ENCODE peak calls at places on chromosome 15, in four cellular contexts. One of them, this sample, is unnamed.

GRCh38 chr15:88334436-88334835 is 77.9 kb upstream of the NTRK3 start:
- DNase-seq in cardiac muscle cell: no peak
- DNase-seq in heart left ventricle: no peak
- DNase-seq in GM13977: no peak
- DNase-seq in this sample: no peak

GRCh38 chr15:66163553-66163952 is 90.0 kb downstream of the MEGF11 start:
- DNase-seq in cardiac muscle cell: no peak
- DNase-seq in heart left ventricle: no peak
- DNase-seq in GM13977: no peak
- DNase-seq in this sample: no peak

GRCh38 chr15:71716990-71717389 is 93.4 kb upstream of the NR2E3 start:
- DNase-seq in cardiac muscle cell: peak
- DNase-seq in heart left ventricle: no peak
- DNase-seq in GM13977: no peak
- DNase-seq in this sample: no peak

GRCh38 chr15:47620960-47621681 is 96.2 kb upstream of the SEMA6D start:
- DNase-seq in cardiac muscle cell: no peak
- DNase-seq in heart left ventricle: no peak
- DNase-seq in GM13977: no peak
- DNase-seq in this sample: no peak

GRCh38 chr15:69074843-69075224 is 60.3 kb downstream of the NOX5 start:
- DNase-seq in cardiac muscle cell: peak
- DNase-seq in heart left ventricle: no peak
- DNase-seq in GM13977: no peak
- DNase-seq in this sample: no peak

GRCh38 chr15:79004336-79004735 is 59.5 kb upstream of the CTSH start:
- DNase-seq in cardiac muscle cell: peak
- DNase-seq in heart left ventricle: no peak
- DNase-seq in GM13977: peak
- DNase-seq in this sample: peak

GRCh38 chr15:68821898-68822380 is 1.2 kb upstream of the ANP32A start:
- DNase-seq in cardiac muscle cell: no peak
- DNase-seq in heart left ventricle: no peak
- DNase-seq in GM13977: peak
- DNase-seq in this sample: peak

GRCh38 chr15:49686626-49687025 is 65.8 kb downstream of the DTWD1 start:
- DNase-seq in cardiac muscle cell: peak
- DNase-seq in heart left ventricle: no peak
- DNase-seq in GM13977: no peak
- DNase-seq in this sample: no peak

GRCh38 chr15:67724679-67725365 is 100.5 kb upstream of the SKOR1 start:
- DNase-seq in cardiac muscle cell: no peak
- DNase-seq in heart left ventricle: no peak
- DNase-seq in GM13977: no peak
- DNase-seq in this sample: no peak

GRCh38 chr15:79640206-79640605 is 208.1 kb downstream of the MINAR1 start:
- DNase-seq in cardiac muscle cell: peak
- DNase-seq in heart left ventricle: peak
- DNase-seq in GM13977: no peak
- DNase-seq in this sample: no peak

GRCh38 chr15:85329561-85330421 is 50.6 kb upstream of the AKAP13 start:
- DNase-seq in cardiac muscle cell: peak
- DNase-seq in heart left ventricle: no peak
- DNase-seq in GM13977: peak
- DNase-seq in this sample: peak

GRCh38 chr15:57323806-57324589 is 52.3 kb upstream of the CGNL1 start:
- DNase-seq in cardiac muscle cell: no peak
- DNase-seq in heart left ventricle: no peak
- DNase-seq in GM13977: no peak
- DNase-seq in this sample: peak

GRCh38 chr15:30992073-30992363 is 590 bp upstream of the MTMR10 start:
- DNase-seq in cardiac muscle cell: no peak
- DNase-seq in heart left ventricle: no peak
- DNase-seq in GM13977: no peak
- DNase-seq in this sample: no peak

GRCh38 chr15:95603802-95604201 is 726.7 kb upstream of the NR2F2 start:
- DNase-seq in cardiac muscle cell: peak
- DNase-seq in heart left ventricle: peak
- DNase-seq in GM13977: no peak
- DNase-seq in this sample: no peak

GRCh38 chr15:20355256-20355868 is 186.2 kb downstream of the GOLGA6L6 start:
- DNase-seq in cardiac muscle cell: no peak
- DNase-seq in heart left ventricle: no peak
- DNase-seq in GM13977: peak
- DNase-seq in this sample: no peak

GRCh38 chr15:41734079-41734478 is 40.2 kb upstream of the MAPKBP1 start:
- DNase-seq in cardiac muscle cell: no peak
- DNase-seq in heart left ventricle: no peak
- DNase-seq in GM13977: no peak
- DNase-seq in this sample: no peak

GRCh38 chr15:57320543-57321220 is 55.6 kb upstream of the CGNL1 start:
- DNase-seq in cardiac muscle cell: peak
- DNase-seq in heart left ventricle: peak
- DNase-seq in GM13977: no peak
- DNase-seq in this sample: no peak

GRCh38 chr15:57327985-57328471 is 48.3 kb upstream of the CGNL1 start:
- DNase-seq in cardiac muscle cell: peak
- DNase-seq in heart left ventricle: no peak
- DNase-seq in GM13977: no peak
- DNase-seq in this sample: no peak

GRCh38 chr15:25795712-25796111 is 67.4 kb downstream of the ATP10A start:
- DNase-seq in cardiac muscle cell: no peak
- DNase-seq in heart left ventricle: no peak
- DNase-seq in GM13977: no peak
- DNase-seq in this sample: no peak

GRCh38 chr15:60047701-60048100 is 43.6 kb downstream of the FOXB1 start:
- DNase-seq in cardiac muscle cell: peak
- DNase-seq in heart left ventricle: no peak
- DNase-seq in GM13977: no peak
- DNase-seq in this sample: no peak

GRCh38 chr15:82952156-82953081 is at the start of gene HOMER2:
- DNase-seq in cardiac muscle cell: peak
- DNase-seq in heart left ventricle: peak
- DNase-seq in GM13977: peak
- DNase-seq in this sample: peak

GRCh38 chr15:70906842-70907241 is 14.2 kb downstream of the LRRC49 start:
- DNase-seq in cardiac muscle cell: peak
- DNase-seq in heart left ventricle: no peak
- DNase-seq in GM13977: no peak
- DNase-seq in this sample: no peak

GRCh38 chr15:34754674-34755418 is at the start of gene GJD2:
- DNase-seq in cardiac muscle cell: no peak
- DNase-seq in heart left ventricle: no peak
- DNase-seq in GM13977: no peak
- DNase-seq in this sample: peak

GRCh38 chr15:69394556-69395282 is 19.4 kb upstream of the KIF23 start:
- DNase-seq in cardiac muscle cell: peak
- DNase-seq in heart left ventricle: peak
- DNase-seq in GM13977: peak
- DNase-seq in this sample: peak

GRCh38 chr15:33068531-33068990 is 126.0 kb downstream of the FMN1 start:
- DNase-seq in cardiac muscle cell: no peak
- DNase-seq in heart left ventricle: peak
- DNase-seq in GM13977: no peak
- DNase-seq in this sample: no peak

GRCh38 chr15:91522609-91523332 is 330.7 kb upstream of the SLCO3A1 start:
- DNase-seq in cardiac muscle cell: peak
- DNase-seq in heart left ventricle: no peak
- DNase-seq in GM13977: no peak
- DNase-seq in this sample: no peak
- TF ChIP-seq CTCF in cardiac muscle cell: no peak
- TF ChIP-seq CTCF in heart left ventricle: peak
- TF ChIP-seq CTCF in GM13977: no peak
- TF ChIP-seq CTCF in this sample: peak

GRCh38 chr15:74373056-74373650 is 5.7 kb upstream of the CYP11A1 start:
- DNase-seq in cardiac muscle cell: no peak
- DNase-seq in heart left ventricle: no peak
- DNase-seq in GM13977: no peak
- DNase-seq in this sample: no peak

GRCh38 chr15:74376226-74376625 is 8.8 kb upstream of the CYP11A1 start:
- DNase-seq in cardiac muscle cell: no peak
- DNase-seq in heart left ventricle: no peak
- DNase-seq in GM13977: no peak
- DNase-seq in this sample: no peak

GRCh38 chr15:74373731-74374647 is 6.5 kb upstream of the CYP11A1 start:
- DNase-seq in cardiac muscle cell: peak
- DNase-seq in heart left ventricle: peak
- DNase-seq in GM13977: peak
- DNase-seq in this sample: peak

GRCh38 chr15:74375303-74375693 is 7.9 kb upstream of the CYP11A1 start:
- DNase-seq in cardiac muscle cell: peak
- DNase-seq in heart left ventricle: peak
- DNase-seq in GM13977: peak
- DNase-seq in this sample: peak

DNA sequence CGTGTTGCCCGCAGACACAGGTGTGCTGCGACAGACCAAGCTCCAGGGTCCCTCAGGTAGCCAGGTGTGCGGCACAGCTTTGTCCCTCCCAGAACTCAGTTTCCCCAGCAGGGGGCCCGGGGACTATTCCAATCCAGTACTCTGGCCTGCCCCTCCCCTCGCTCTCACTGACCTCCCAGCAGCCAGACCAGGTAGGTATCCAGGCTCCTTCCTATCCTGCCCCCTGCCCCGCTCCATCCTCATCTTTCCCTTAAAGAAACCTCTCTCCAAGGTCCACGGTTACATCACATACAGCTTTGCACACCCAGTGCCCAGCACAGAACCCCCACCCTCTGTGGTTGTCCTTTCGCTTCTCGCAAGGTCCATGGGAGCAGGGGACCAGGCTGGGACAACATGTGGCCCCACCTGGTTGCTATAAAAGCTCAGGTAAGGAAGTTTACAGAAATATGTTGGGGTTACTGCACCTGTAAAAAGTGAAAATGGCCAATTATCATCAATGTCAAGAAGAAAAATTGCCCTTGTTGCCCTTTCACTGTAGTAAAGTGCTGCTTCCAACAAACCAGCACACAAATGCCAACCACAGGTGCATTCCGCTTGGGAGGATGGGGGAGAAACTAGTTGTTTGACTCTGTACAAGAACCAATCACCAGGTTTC is 7.3 kb upstream of the CYP11A1 start:
- DNase-seq in cardiac muscle cell: no peak
- DNase-seq in heart left ventricle: no peak
- DNase-seq in GM13977: no peak
- DNase-seq in this sample: no peak
- TF ChIP-seq CTCF in cardiac muscle cell: no peak
- TF ChIP-seq CTCF in heart left ventricle: no peak
- TF ChIP-seq CTCF in GM13977: no peak
- TF ChIP-seq CTCF in this sample: no peak

GRCh38 chr15:22956257-22956979 is 23.8 kb downstream of the CYFIP1 start:
- DNase-seq in cardiac muscle cell: peak
- DNase-seq in heart left ventricle: peak
- DNase-seq in GM13977: no peak
- DNase-seq in this sample: no peak

GRCh38 chr15:22955544-22956085 is 24.6 kb downstream of the CYFIP1 start:
- DNase-seq in cardiac muscle cell: no peak
- DNase-seq in heart left ventricle: no peak
- DNase-seq in GM13977: no peak
- DNase-seq in this sample: no peak

GRCh38 chr15:22956980-22957264 is 23.2 kb downstream of the CYFIP1 start:
- DNase-seq in cardiac muscle cell: no peak
- DNase-seq in heart left ventricle: no peak
- DNase-seq in GM13977: no peak
- DNase-seq in this sample: no peak

GRCh38 chr15:22954326-22954725 is 25.8 kb downstream of the CYFIP1 start:
- DNase-seq in cardiac muscle cell: no peak
- DNase-seq in heart left ventricle: no peak
- DNase-seq in GM13977: no peak
- DNase-seq in this sample: no peak

DNA sequence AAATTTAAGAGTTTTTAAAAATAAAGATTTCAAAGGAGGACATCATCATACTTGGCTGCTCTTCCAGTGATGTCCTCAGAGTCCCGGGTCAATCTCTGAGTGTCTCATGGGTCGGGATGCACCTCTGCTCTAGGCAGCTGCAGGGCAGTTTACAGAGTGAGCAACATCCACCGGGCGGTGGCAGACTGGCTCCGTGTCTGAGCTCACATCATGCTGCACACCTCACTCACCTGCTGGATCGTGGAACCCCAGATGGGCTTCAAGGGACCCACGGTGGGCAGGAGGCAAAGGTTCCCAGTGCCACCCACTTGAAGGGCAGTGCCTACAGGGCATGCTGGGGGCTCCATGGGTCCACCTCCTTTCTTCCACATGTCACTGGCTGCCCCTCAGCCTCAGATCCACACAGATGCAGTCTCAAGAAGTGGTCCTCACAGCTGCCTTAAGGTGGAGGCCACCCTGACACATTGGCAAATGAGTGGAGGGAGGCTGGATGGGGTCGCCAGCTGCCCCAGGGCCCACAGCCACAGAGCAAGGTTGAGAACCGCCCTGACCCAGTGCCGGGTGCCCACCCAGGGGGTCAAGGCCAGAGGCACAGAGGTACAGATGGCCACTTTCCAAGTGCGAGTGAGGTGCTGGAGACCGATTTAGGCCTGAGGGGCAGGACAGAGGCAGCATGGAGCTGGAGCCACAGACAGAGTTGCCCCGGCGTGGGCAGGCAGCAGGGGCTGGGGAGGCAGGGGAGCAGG is 25.2 kb downstream of the CYFIP1 start:
- DNase-seq in cardiac muscle cell: no peak
- DNase-seq in heart left ventricle: no peak
- DNase-seq in GM13977: no peak
- DNase-seq in this sample: no peak
- TF ChIP-seq CTCF in cardiac muscle cell: no peak
- TF ChIP-seq CTCF in heart left ventricle: no peak
- TF ChIP-seq CTCF in GM13977: no peak
- TF ChIP-seq CTCF in this sample: no peak

GRCh38 chr15:58437531-58438105 is 5.8 kb downstream of the LIPC start:
- DNase-seq in cardiac muscle cell: peak
- DNase-seq in heart left ventricle: no peak
- DNase-seq in GM13977: no peak
- DNase-seq in this sample: no peak

GRCh38 chr15:58438111-58438510 is 6.3 kb downstream of the LIPC start:
- DNase-seq in cardiac muscle cell: no peak
- DNase-seq in heart left ventricle: no peak
- DNase-seq in GM13977: no peak
- DNase-seq in this sample: no peak

GRCh38 chr15:58440181-58440910 is 8.6 kb downstream of the LIPC start:
- DNase-seq in cardiac muscle cell: peak
- DNase-seq in heart left ventricle: peak
- DNase-seq in GM13977: no peak
- DNase-seq in this sample: no peak

GRCh38 chr15:58440922-58441321 is 9.1 kb downstream of the LIPC start:
- DNase-seq in cardiac muscle cell: no peak
- DNase-seq in heart left ventricle: no peak
- DNase-seq in GM13977: no peak
- DNase-seq in this sample: no peak

DNA sequence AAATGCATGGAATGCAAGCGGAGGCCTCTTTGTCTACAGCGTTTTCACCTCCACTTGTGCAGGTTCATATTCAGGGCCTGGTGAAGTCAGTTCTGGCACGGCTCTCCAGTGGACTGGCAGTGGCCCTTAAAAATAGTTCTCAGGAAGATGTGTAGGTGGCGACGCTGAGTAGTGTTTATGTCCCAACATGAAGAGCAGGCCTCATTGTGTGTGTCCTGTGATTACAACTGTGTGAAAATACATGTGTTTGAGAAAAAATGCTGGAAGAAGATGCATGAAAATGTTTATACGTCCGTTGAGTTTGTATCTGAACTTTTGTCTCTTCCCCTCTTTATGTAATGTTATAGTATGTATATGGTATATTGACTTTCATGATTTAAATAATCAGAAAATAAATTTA is 7.2 kb downstream of the LIPC start:
- DNase-seq in cardiac muscle cell: peak
- DNase-seq in heart left ventricle: peak
- DNase-seq in GM13977: peak
- DNase-seq in this sample: peak
- TF ChIP-seq CTCF in cardiac muscle cell: peak
- TF ChIP-seq CTCF in heart left ventricle: peak
- TF ChIP-seq CTCF in GM13977: peak
- TF ChIP-seq CTCF in this sample: no peak